ENCODE peak calls at places on chromosomes 1 and 21, in ten cellular contexts. One of them, this sample, is unnamed.

GRCh38 chr1:171126504-171126903 is 35.8 kb downstream of the FMO3 start:
- DNase-seq in NCI-H345: no peak
- DNase-seq in retina: no peak
- DNase-seq in PC-3: no peak
- DNase-seq in endothelial cell: no peak
- DNase-seq in stimulated activated CD8-positive, alpha-beta memory T cell treated with anti-CD3 and anti-CD28 coated beads, Interleukin-4, amount 100 ng/mL, for 4 hours: no peak
- DNase-seq in EH: no peak
- DNase-seq in activated naive CD4-positive, alpha-beta T cell treated with Interleukin-2 at 50 U/mL for 16 hours: no peak
- DNase-seq in activated CD4-positive, alpha-beta T cell treated with anti-CD3 and anti-CD28 coated beads for 36 hours: no peak
- DNase-seq in skeletal muscle cell: no peak
- DNase-seq in this sample: no peak

GRCh38 chr1:160621633-160622413 is 25.0 kb downstream of the SLAMF1 start:
- DNase-seq in NCI-H345: no peak
- DNase-seq in retina: no peak
- DNase-seq in PC-3: no peak
- DNase-seq in endothelial cell: no peak
- DNase-seq in stimulated activated CD8-positive, alpha-beta memory T cell treated with anti-CD3 and anti-CD28 coated beads, Interleukin-4, amount 100 ng/mL, for 4 hours: no peak
- DNase-seq in EH: peak
- DNase-seq in activated naive CD4-positive, alpha-beta T cell treated with Interleukin-2 at 50 U/mL for 16 hours: no peak
- DNase-seq in activated CD4-positive, alpha-beta T cell treated with anti-CD3 and anti-CD28 coated beads for 36 hours: peak
- DNase-seq in skeletal muscle cell: no peak
- DNase-seq in this sample: no peak

GRCh38 chr1:67626495-67627235 is 58.3 kb upstream of the GADD45A start:
- DNase-seq in NCI-H345: no peak
- DNase-seq in retina: no peak
- DNase-seq in PC-3: peak
- DNase-seq in endothelial cell: no peak
- DNase-seq in stimulated activated CD8-positive, alpha-beta memory T cell treated with anti-CD3 and anti-CD28 coated beads, Interleukin-4, amount 100 ng/mL, for 4 hours: no peak
- DNase-seq in EH: peak
- DNase-seq in activated naive CD4-positive, alpha-beta T cell treated with Interleukin-2 at 50 U/mL for 16 hours: no peak
- DNase-seq in activated CD4-positive, alpha-beta T cell treated with anti-CD3 and anti-CD28 coated beads for 36 hours: no peak
- DNase-seq in skeletal muscle cell: peak
- DNase-seq in this sample: no peak

GRCh38 chr1:177183801-177184200 is 13.0 kb downstream of the BRINP2 start:
- DNase-seq in NCI-H345: no peak
- DNase-seq in retina: no peak
- DNase-seq in PC-3: no peak
- DNase-seq in endothelial cell: no peak
- DNase-seq in stimulated activated CD8-positive, alpha-beta memory T cell treated with anti-CD3 and anti-CD28 coated beads, Interleukin-4, amount 100 ng/mL, for 4 hours: no peak
- DNase-seq in EH: no peak
- DNase-seq in activated naive CD4-positive, alpha-beta T cell treated with Interleukin-2 at 50 U/mL for 16 hours: no peak
- DNase-seq in activated CD4-positive, alpha-beta T cell treated with anti-CD3 and anti-CD28 coated beads for 36 hours: no peak
- DNase-seq in skeletal muscle cell: no peak
- DNase-seq in this sample: no peak

GRCh38 chr1:115323366-115324004 is 14.6 kb downstream of the NGF start:
- DNase-seq in NCI-H345: no peak
- DNase-seq in retina: no peak
- DNase-seq in PC-3: peak
- DNase-seq in endothelial cell: no peak
- DNase-seq in stimulated activated CD8-positive, alpha-beta memory T cell treated with anti-CD3 and anti-CD28 coated beads, Interleukin-4, amount 100 ng/mL, for 4 hours: no peak
- DNase-seq in EH: peak
- DNase-seq in activated naive CD4-positive, alpha-beta T cell treated with Interleukin-2 at 50 U/mL for 16 hours: no peak
- DNase-seq in activated CD4-positive, alpha-beta T cell treated with anti-CD3 and anti-CD28 coated beads for 36 hours: no peak
- DNase-seq in skeletal muscle cell: no peak
- DNase-seq in this sample: no peak

GRCh38 chr1:234780531-234781162 is 170.7 kb upstream of the IRF2BP2 start:
- DNase-seq in NCI-H345: no peak
- DNase-seq in retina: no peak
- DNase-seq in PC-3: no peak
- DNase-seq in endothelial cell: no peak
- DNase-seq in stimulated activated CD8-positive, alpha-beta memory T cell treated with anti-CD3 and anti-CD28 coated beads, Interleukin-4, amount 100 ng/mL, for 4 hours: no peak
- DNase-seq in EH: peak
- DNase-seq in activated naive CD4-positive, alpha-beta T cell treated with Interleukin-2 at 50 U/mL for 16 hours: no peak
- DNase-seq in activated CD4-positive, alpha-beta T cell treated with anti-CD3 and anti-CD28 coated beads for 36 hours: no peak
- DNase-seq in skeletal muscle cell: no peak
- DNase-seq in this sample: no peak

GRCh38 chr1:151867321-151867720 is 13.8 kb upstream of the THEM5 start:
- DNase-seq in NCI-H345: no peak
- DNase-seq in retina: no peak
- DNase-seq in PC-3: no peak
- DNase-seq in endothelial cell: no peak
- DNase-seq in stimulated activated CD8-positive, alpha-beta memory T cell treated with anti-CD3 and anti-CD28 coated beads, Interleukin-4, amount 100 ng/mL, for 4 hours: no peak
- DNase-seq in EH: no peak
- DNase-seq in activated naive CD4-positive, alpha-beta T cell treated with Interleukin-2 at 50 U/mL for 16 hours: no peak
- DNase-seq in activated CD4-positive, alpha-beta T cell treated with anti-CD3 and anti-CD28 coated beads for 36 hours: no peak
- DNase-seq in skeletal muscle cell: peak
- DNase-seq in this sample: no peak

GRCh38 chr1:159228554-159228953 is 23.9 kb downstream of the ACKR1 start:
- DNase-seq in NCI-H345: no peak
- DNase-seq in retina: no peak
- DNase-seq in PC-3: no peak
- DNase-seq in endothelial cell: no peak
- DNase-seq in stimulated activated CD8-positive, alpha-beta memory T cell treated with anti-CD3 and anti-CD28 coated beads, Interleukin-4, amount 100 ng/mL, for 4 hours: no peak
- DNase-seq in EH: no peak
- DNase-seq in activated naive CD4-positive, alpha-beta T cell treated with Interleukin-2 at 50 U/mL for 16 hours: no peak
- DNase-seq in activated CD4-positive, alpha-beta T cell treated with anti-CD3 and anti-CD28 coated beads for 36 hours: no peak
- DNase-seq in skeletal muscle cell: no peak
- DNase-seq in this sample: no peak

GRCh38 chr21:17859661-17860060 is 40.5 kb upstream of the C21orf91 start:
- DNase-seq in NCI-H345: no peak
- DNase-seq in retina: no peak
- DNase-seq in PC-3: no peak
- DNase-seq in endothelial cell: no peak
- DNase-seq in stimulated activated CD8-positive, alpha-beta memory T cell treated with anti-CD3 and anti-CD28 coated beads, Interleukin-4, amount 100 ng/mL, for 4 hours: no peak
- DNase-seq in EH: no peak
- DNase-seq in activated naive CD4-positive, alpha-beta T cell treated with Interleukin-2 at 50 U/mL for 16 hours: no peak
- DNase-seq in activated CD4-positive, alpha-beta T cell treated with anti-CD3 and anti-CD28 coated beads for 36 hours: no peak
- DNase-seq in skeletal muscle cell: no peak
- DNase-seq in this sample: no peak

GRCh38 chr1:5667513-5668325 is 324.5 kb downstream of the NPHP4 start:
- DNase-seq in NCI-H345: peak
- DNase-seq in retina: peak
- DNase-seq in PC-3: no peak
- DNase-seq in endothelial cell: no peak
- DNase-seq in stimulated activated CD8-positive, alpha-beta memory T cell treated with anti-CD3 and anti-CD28 coated beads, Interleukin-4, amount 100 ng/mL, for 4 hours: no peak
- DNase-seq in EH: no peak
- DNase-seq in activated naive CD4-positive, alpha-beta T cell treated with Interleukin-2 at 50 U/mL for 16 hours: no peak
- DNase-seq in activated CD4-positive, alpha-beta T cell treated with anti-CD3 and anti-CD28 coated beads for 36 hours: no peak
- DNase-seq in skeletal muscle cell: no peak
- DNase-seq in this sample: no peak

GRCh38 chr1:22854688-22855565 is 117.7 kb downstream of the LACTBL1 start:
- DNase-seq in NCI-H345: no peak
- DNase-seq in retina: no peak
- DNase-seq in PC-3: no peak
- DNase-seq in endothelial cell: no peak
- DNase-seq in stimulated activated CD8-positive, alpha-beta memory T cell treated with anti-CD3 and anti-CD28 coated beads, Interleukin-4, amount 100 ng/mL, for 4 hours: no peak
- DNase-seq in EH: no peak
- DNase-seq in activated naive CD4-positive, alpha-beta T cell treated with Interleukin-2 at 50 U/mL for 16 hours: no peak
- DNase-seq in activated CD4-positive, alpha-beta T cell treated with anti-CD3 and anti-CD28 coated beads for 36 hours: no peak
- DNase-seq in skeletal muscle cell: no peak
- DNase-seq in this sample: no peak

GRCh38 chr1:15370781-15371467 is 38.8 kb upstream of the EFHD2 start:
- DNase-seq in NCI-H345: no peak
- DNase-seq in retina: peak
- DNase-seq in PC-3: no peak
- DNase-seq in endothelial cell: no peak
- DNase-seq in stimulated activated CD8-positive, alpha-beta memory T cell treated with anti-CD3 and anti-CD28 coated beads, Interleukin-4, amount 100 ng/mL, for 4 hours: no peak
- DNase-seq in EH: no peak
- DNase-seq in activated naive CD4-positive, alpha-beta T cell treated with Interleukin-2 at 50 U/mL for 16 hours: no peak
- DNase-seq in activated CD4-positive, alpha-beta T cell treated with anti-CD3 and anti-CD28 coated beads for 36 hours: no peak
- DNase-seq in skeletal muscle cell: no peak
- DNase-seq in this sample: no peak

GRCh38 chr21:18620421-18620820 is 216.8 kb upstream of the TMPRSS15 start:
- DNase-seq in NCI-H345: no peak
- DNase-seq in retina: no peak
- DNase-seq in PC-3: no peak
- DNase-seq in endothelial cell: no peak
- DNase-seq in stimulated activated CD8-positive, alpha-beta memory T cell treated with anti-CD3 and anti-CD28 coated beads, Interleukin-4, amount 100 ng/mL, for 4 hours: no peak
- DNase-seq in EH: no peak
- DNase-seq in activated naive CD4-positive, alpha-beta T cell treated with Interleukin-2 at 50 U/mL for 16 hours: no peak
- DNase-seq in activated CD4-positive, alpha-beta T cell treated with anti-CD3 and anti-CD28 coated beads for 36 hours: no peak
- DNase-seq in skeletal muscle cell: no peak
- DNase-seq in this sample: no peak

GRCh38 chr21:40200962-40201361 is 333.7 kb downstream of the PCP4 start:
- DNase-seq in NCI-H345: no peak
- DNase-seq in retina: peak
- DNase-seq in PC-3: no peak
- DNase-seq in endothelial cell: no peak
- DNase-seq in stimulated activated CD8-positive, alpha-beta memory T cell treated with anti-CD3 and anti-CD28 coated beads, Interleukin-4, amount 100 ng/mL, for 4 hours: no peak
- DNase-seq in EH: no peak
- DNase-seq in activated naive CD4-positive, alpha-beta T cell treated with Interleukin-2 at 50 U/mL for 16 hours: no peak
- DNase-seq in activated CD4-positive, alpha-beta T cell treated with anti-CD3 and anti-CD28 coated beads for 36 hours: no peak
- DNase-seq in skeletal muscle cell: no peak
- DNase-seq in this sample: no peak

GRCh38 chr1:68228833-68229232 is 3.5 kb downstream of the WLS start:
- DNase-seq in NCI-H345: no peak
- DNase-seq in retina: no peak
- DNase-seq in PC-3: no peak
- DNase-seq in endothelial cell: no peak
- DNase-seq in stimulated activated CD8-positive, alpha-beta memory T cell treated with anti-CD3 and anti-CD28 coated beads, Interleukin-4, amount 100 ng/mL, for 4 hours: no peak
- DNase-seq in EH: peak
- DNase-seq in activated naive CD4-positive, alpha-beta T cell treated with Interleukin-2 at 50 U/mL for 16 hours: no peak
- DNase-seq in activated CD4-positive, alpha-beta T cell treated with anti-CD3 and anti-CD28 coated beads for 36 hours: no peak
- DNase-seq in skeletal muscle cell: no peak
- DNase-seq in this sample: no peak

GRCh38 chr1:46041974-46042373 is 90.5 kb downstream of the PIK3R3 start:
- DNase-seq in NCI-H345: no peak
- DNase-seq in retina: peak
- DNase-seq in PC-3: no peak
- DNase-seq in endothelial cell: no peak
- DNase-seq in stimulated activated CD8-positive, alpha-beta memory T cell treated with anti-CD3 and anti-CD28 coated beads, Interleukin-4, amount 100 ng/mL, for 4 hours: no peak
- DNase-seq in EH: peak
- DNase-seq in activated naive CD4-positive, alpha-beta T cell treated with Interleukin-2 at 50 U/mL for 16 hours: no peak
- DNase-seq in activated CD4-positive, alpha-beta T cell treated with anti-CD3 and anti-CD28 coated beads for 36 hours: no peak
- DNase-seq in skeletal muscle cell: no peak
- DNase-seq in this sample: no peak

GRCh38 chr1:200290010-200290685 is 119.7 kb downstream of the ZNF281 start:
- DNase-seq in NCI-H345: peak
- DNase-seq in retina: peak
- DNase-seq in PC-3: peak
- DNase-seq in endothelial cell: peak
- DNase-seq in stimulated activated CD8-positive, alpha-beta memory T cell treated with anti-CD3 and anti-CD28 coated beads, Interleukin-4, amount 100 ng/mL, for 4 hours: no peak
- DNase-seq in EH: no peak
- DNase-seq in activated naive CD4-positive, alpha-beta T cell treated with Interleukin-2 at 50 U/mL for 16 hours: no peak
- DNase-seq in activated CD4-positive, alpha-beta T cell treated with anti-CD3 and anti-CD28 coated beads for 36 hours: no peak
- DNase-seq in skeletal muscle cell: no peak
- DNase-seq in this sample: peak

This sample was measured in BE2C.